ENCODE peak calls at places on chromosomes 1 and 21, in nine cellular contexts. K, A, N, Q, L, S, I, D and V are unnamed samples.

GRCh38 chr1:230080834-230081233 is 13.8 kb downstream of the GALNT2 start:
- DNase-seq in K (no peak), A (no peak), N (no peak), Q (no peak), L (no peak), S (no peak), I (no peak), D (no peak), V (no peak)

GRCh38 chr1:48610628-48611542 is 138.9 kb upstream of the SPATA6 start:
- DNase-seq in K (no peak), A (no peak), N (no peak), Q (no peak), L (no peak), S (no peak), I (no peak), D (peak; percentile 61), V (no peak)

GRCh38 chr1:152112101-152112884 is 3.0 kb downstream of the TCHH start:
- DNase-seq in K (no peak), A (peak; percentile 18), N (no peak), Q (no peak), L (peak; percentile 21), S (peak; percentile 58), I (no peak), D (no peak), V (no peak)

GRCh38 chr21:14977814-14978213 is 87.0 kb downstream of the NRIP1 start:
- DNase-seq in K (no peak), A (no peak), N (no peak), Q (no peak), L (no peak), S (no peak), I (no peak), D (peak; percentile 36), V (no peak)

GRCh38 chr1:225554216-225554812 is 98.6 kb downstream of the ENAH start:
- DNase-seq in K (peak; percentile 18), A (peak; percentile 60), N (peak; percentile 56), Q (no peak), L (no peak), S (peak; percentile 64), I (no peak), D (no peak), V (peak; percentile 21)

GRCh38 chr1:111884772-111885443 is 104.6 kb downstream of the KCND3 start:
- DNase-seq in K (no peak), A (no peak), N (no peak), Q (no peak), L (no peak), S (no peak), I (no peak), D (no peak), V (no peak)

GRCh38 chr1:183043254-183043653 is 20.0 kb downstream of the LAMC1 start:
- DNase-seq in K (no peak), A (no peak), N (no peak), Q (no peak), L (no peak), S (no peak), I (no peak), D (no peak), V (no peak)

GRCh38 chr1:205438213-205439158 is 16.6 kb upstream of the LEMD1 start:
- DNase-seq in K (peak; percentile 45), A (peak; percentile 88), N (peak; percentile 38), Q (peak; percentile 22), L (peak; percentile 89), S (peak; percentile 74), I (no peak), D (peak; percentile 86), V (no peak)

DNA sequence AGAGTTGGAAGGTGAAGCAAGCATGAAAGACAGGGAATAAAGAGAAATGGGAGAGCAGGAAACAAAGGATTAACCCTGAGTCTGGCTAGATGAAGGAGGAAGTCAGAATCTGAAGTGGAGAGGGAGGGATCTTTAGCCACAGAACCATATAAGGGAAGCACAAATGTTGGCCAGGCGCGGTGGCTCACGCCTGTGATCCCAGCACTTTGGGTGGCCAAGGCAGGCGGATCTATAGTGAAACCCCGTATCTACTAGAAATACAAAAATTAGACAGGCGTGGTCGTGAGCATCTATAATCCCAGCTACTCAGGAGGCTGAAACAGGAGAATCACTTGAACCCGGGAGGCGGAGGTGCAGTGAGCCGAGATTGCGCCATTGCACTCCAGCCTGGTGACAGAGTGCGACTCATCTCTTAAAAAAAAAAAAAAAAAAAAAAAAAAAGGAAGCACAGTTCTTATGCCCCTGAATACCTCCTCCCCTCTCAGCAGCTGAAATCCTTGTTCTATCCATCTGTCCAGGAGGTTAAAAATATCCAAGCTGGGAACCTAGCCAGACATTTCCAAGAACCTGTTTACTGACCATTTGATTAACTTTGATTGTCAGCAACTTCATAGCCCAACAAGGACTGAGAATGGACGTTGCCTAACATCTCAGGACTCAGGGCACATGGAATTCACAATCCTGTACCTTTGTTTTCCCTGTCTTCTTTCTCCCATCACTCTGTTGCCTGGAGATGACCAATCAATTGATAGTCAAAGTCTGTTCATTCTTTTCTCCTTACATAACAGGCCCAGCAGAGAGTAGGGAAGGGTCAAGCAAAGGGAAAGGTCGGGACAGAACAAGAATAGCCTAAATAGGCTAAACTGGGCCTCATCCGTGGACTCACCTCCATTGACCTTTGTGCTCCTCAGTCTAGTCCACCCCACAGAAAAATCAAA is 10.6 kb downstream of the TXNIP start:
- DNase-seq in K (peak; percentile 33), A (peak; percentile 86), N (no peak), Q (peak; percentile 73), L (no peak), S (peak; percentile 39), I (no peak), D (no peak), V (no peak)
- H3K4me3 ChIP-seq in K (no peak overlapping the region), A (no peak overlapping the region), N (no peak overlapping the region), Q (no peak overlapping the region), L (no peak overlapping the region), S (no peak overlapping the region), I (no peak overlapping the region), D (no peak overlapping the region), V (no peak overlapping the region)

DNA sequence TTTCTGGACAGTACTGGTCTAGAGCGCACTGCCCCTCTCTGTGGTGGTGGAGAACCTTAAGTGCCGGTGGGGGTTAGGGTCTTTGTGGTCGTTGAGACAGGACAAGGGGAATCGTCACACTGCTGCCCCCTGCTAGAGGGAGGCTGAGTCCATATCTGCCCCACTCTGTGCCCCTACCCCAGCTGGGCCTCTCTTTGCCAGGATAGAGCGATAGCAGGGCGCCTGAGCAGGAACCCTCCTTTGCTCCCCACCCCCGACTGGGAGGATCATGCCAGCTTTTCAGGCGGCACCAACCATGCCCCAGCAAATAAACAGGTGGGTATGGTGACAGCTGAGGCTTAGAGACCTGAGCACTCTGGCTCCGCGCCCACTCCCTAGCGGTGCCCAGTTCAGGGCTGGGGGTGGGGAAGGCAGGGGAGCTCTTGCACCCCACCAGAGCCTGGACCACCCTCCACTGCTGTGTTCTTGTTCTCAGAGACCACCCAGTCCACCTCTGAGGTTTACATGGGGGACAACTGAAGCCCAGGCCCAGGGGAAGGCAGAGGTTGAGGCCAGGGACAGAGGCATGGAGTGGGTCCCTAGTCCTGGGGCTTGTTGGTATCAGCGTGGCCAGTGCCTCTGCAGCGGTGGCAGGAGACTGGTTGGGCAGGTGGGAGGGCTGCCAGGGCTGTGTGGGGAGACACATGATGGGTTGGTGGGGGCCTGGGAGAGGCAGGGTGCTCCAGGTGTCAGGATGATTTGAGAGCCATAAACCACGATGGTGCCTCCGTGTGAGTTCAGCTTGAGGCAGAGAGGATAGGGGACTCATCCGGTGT is 1.6 kb downstream of the PADI2 start:
- DNase-seq in K (no peak), A (no peak), N (no peak), Q (no peak), L (no peak), S (no peak), I (no peak), D (no peak), V (no peak)
- H3K4me3 ChIP-seq in K (no peak overlapping the region), A (no peak overlapping the region), N (no peak overlapping the region), Q (no peak overlapping the region), L (peak overlapping the region; percentile 47), S (peak overlapping the region; percentile 81), I (no peak overlapping the region), D (no peak overlapping the region), V (no peak overlapping the region)

GRCh38 chr1:167936930-167937708 is at the start of gene MPC2:
- DNase-seq in K (peak; percentile 31), A (peak; percentile 71), N (peak; percentile 71), Q (peak; percentile 48), L (peak; percentile 82), S (peak; percentile 79), I (peak; percentile 60), D (peak; percentile 58), V (peak; percentile 24)

GRCh38 chr1:167936068-167936929 is at the start of gene DCAF6:
- DNase-seq in K (peak; percentile 98), A (peak; percentile 99), N (peak; percentile 99), Q (peak; percentile 96), L (peak; percentile 97), S (peak; percentile 98), I (peak; percentile 95), D (peak; percentile 98), V (peak; percentile 98)

GRCh38 chr1:167935252-167936067 is 1.0 kb upstream of the DCAF6 start:
- DNase-seq in K (no peak), A (peak; percentile 35), N (peak; percentile 62), Q (peak; percentile 20), L (peak; percentile 68), S (peak; percentile 56), I (no peak), D (peak; percentile 20), V (peak; percentile 40)

GRCh38 chr1:167934407-167935251 is 1.9 kb upstream of the DCAF6 start:
- DNase-seq in K (no peak), A (peak; percentile 42), N (no peak), Q (no peak), L (no peak), S (no peak), I (no peak), D (no peak), V (peak; percentile 8)

DNA sequence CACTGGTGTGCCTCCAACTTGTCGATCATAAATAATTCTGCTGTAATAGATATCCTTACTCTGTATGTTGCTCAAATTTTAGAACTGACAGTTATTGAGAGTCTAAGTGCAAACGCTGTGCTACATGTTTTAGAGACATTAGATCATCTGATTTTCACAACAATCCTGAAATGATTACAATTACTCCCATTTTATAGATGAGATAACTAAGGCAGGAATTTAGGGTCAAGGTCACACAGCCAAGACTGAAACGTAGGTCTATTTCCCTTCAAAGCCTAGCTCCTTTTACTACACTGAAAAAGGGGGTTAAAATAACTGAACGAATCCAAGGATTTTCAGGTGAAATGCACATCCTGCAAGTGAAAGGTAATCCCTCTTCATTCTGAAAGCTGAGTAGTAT is 2.7 kb upstream of the DCAF6 start:
- DNase-seq in K (no peak), A (no peak), N (no peak), Q (no peak), L (no peak), S (no peak), I (no peak), D (no peak), V (no peak)
- H3K4me3 ChIP-seq in K (no peak overlapping the region), A (peak overlapping the region; percentile 96), N (peak overlapping the region; percentile 90), Q (no peak overlapping the region), L (peak overlapping the region; percentile 86), S (no peak overlapping the region), I (peak overlapping the region; percentile 100), D (peak overlapping the region; percentile 93), V (no peak overlapping the region)

GRCh38 chr1:119987112-119987511 is 82.3 kb downstream of the NOTCH2 start:
- DNase-seq in K (no peak), A (peak; percentile 92), N (no peak), Q (peak; percentile 89), L (no peak), S (no peak), I (no peak), D (no peak), V (no peak)

GRCh38 chr1:119987689-119988088 is 81.8 kb downstream of the NOTCH2 start:
- DNase-seq in K (no peak), A (no peak), N (no peak), Q (no peak), L (no peak), S (no peak), I (no peak), D (no peak), V (peak; percentile 40)

GRCh38 chr1:119982006-119982405 is 85.7 kb upstream of the ADAM30 start:
- DNase-seq in K (no peak), A (peak; percentile 82), N (no peak), Q (peak; percentile 47), L (no peak), S (no peak), I (no peak), D (no peak), V (no peak)

GRCh38 chr1:119986007-119986497 is 83.4 kb downstream of the NOTCH2 start:
- DNase-seq in K (no peak), A (no peak), N (no peak), Q (no peak), L (no peak), S (no peak), I (no peak), D (no peak), V (no peak)

DNA sequence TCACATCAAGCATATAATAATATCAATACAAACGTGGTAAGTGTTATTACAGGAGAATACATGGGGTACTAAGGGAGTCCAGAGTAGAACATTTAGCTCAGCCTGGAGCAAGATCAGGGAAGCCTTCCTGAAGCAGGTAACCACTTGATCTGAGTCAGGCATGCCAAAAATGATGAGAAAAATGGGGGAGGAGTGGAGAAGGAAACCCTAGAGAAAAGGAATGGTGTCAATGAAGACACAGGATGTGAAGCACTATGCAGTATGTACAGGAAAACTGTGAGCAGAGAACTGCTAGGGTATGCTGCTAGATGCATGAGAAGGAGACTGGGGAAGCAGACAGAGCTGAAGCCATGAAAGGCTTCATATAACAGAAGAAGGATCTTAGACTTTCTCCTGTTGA is 84.7 kb downstream of the NOTCH2 start:
- DNase-seq in K (no peak), A (no peak), N (no peak), Q (no peak), L (no peak), S (no peak), I (no peak), D (no peak), V (no peak)
- H3K4me3 ChIP-seq in K (no peak overlapping the region), A (no peak overlapping the region), N (no peak overlapping the region), Q (no peak overlapping the region), L (no peak overlapping the region), S (no peak overlapping the region), I (no peak overlapping the region), D (no peak overlapping the region), V (no peak overlapping the region)